ENCODE peak calls at places on chromosomes 7 and 10, in five cellular contexts. One of them, this sample, is unnamed.

GRCh38 chr7:105521027-105521730 is 892 bp downstream of the PUS7 start:
- DNase-seq in H7: no peak
- DNase-seq in OCI-LY7: peak; percentile 51
- DNase-seq in EL: peak; percentile 62
- DNase-seq in GM19239: peak; percentile 40
- DNase-seq in this sample: no peak

GRCh38 chr7:39451901-39452300 is 114.3 kb upstream of the YAE1 start:
- DNase-seq in H7: no peak
- DNase-seq in OCI-LY7: no peak
- DNase-seq in EL: no peak
- DNase-seq in GM19239: no peak
- DNase-seq in this sample: no peak

GRCh38 chr10:48627984-48628609 is 23.2 kb upstream of the ARHGAP22 start:
- DNase-seq in H7: no peak
- DNase-seq in OCI-LY7: no peak
- DNase-seq in EL: peak; percentile 13
- DNase-seq in GM19239: no peak
- DNase-seq in this sample: no peak

GRCh38 chr10:100303724-100304319 is 17.3 kb upstream of the BLOC1S2 start:
- DNase-seq in H7: peak; percentile 61
- DNase-seq in OCI-LY7: peak; percentile 50
- DNase-seq in EL: peak; percentile 26
- DNase-seq in GM19239: no peak
- DNase-seq in this sample: peak; percentile 25

GRCh38 chr7:7970620-7971307 is 2.2 kb downstream of the GLCCI1 start:
- DNase-seq in H7: no peak
- DNase-seq in OCI-LY7: peak; percentile 47
- DNase-seq in EL: peak; percentile 44
- DNase-seq in GM19239: no peak
- DNase-seq in this sample: no peak

GRCh38 chr7:32279500-32279899 is 209.3 kb upstream of the PDE1C start:
- DNase-seq in H7: no peak
- DNase-seq in OCI-LY7: no peak
- DNase-seq in EL: no peak
- DNase-seq in GM19239: no peak
- DNase-seq in this sample: no peak

GRCh38 chr10:71390921-71391690 is 5.6 kb upstream of the CDH23 start:
- DNase-seq in H7: no peak
- DNase-seq in OCI-LY7: no peak
- DNase-seq in EL: no peak
- DNase-seq in GM19239: no peak
- DNase-seq in this sample: no peak

GRCh38 chr10:93186631-93187030 is 112.9 kb downstream of the CYP26A1 start:
- DNase-seq in H7: no peak
- DNase-seq in OCI-LY7: no peak
- DNase-seq in EL: no peak
- DNase-seq in GM19239: no peak
- DNase-seq in this sample: no peak

This sample was measured in GF-D8.